ENCODE peak calls at places on chromosomes 16 and 17, in eight cellular contexts. One of them, this sample, is unnamed.

GRCh38 chr17:43790311-43790940 is 10.2 kb downstream of the CFAP97D1 start:
- ATAC-seq in CD4-positive, alpha-beta T cell: no peak
- ATAC-seq in Right ventricle myocardium superior: no peak
- ATAC-seq in activated CD8-positive, alpha-beta memory T cell treated with anti-CD3 and anti-CD28 coated beads, Interleukin-2, amount 10 ng/mL, durations not matched to agents 7 days and 5 days: no peak
- ATAC-seq in T-cell: no peak
- ATAC-seq in upper lobe of left lung: no peak
- ATAC-seq in body of pancreas: no peak
- ATAC-seq in left cardiac atrium: peak
- ATAC-seq in this sample: no peak

GRCh38 chr17:61002316-61002736 is 324.7 kb downstream of the BCAS3 start:
- ATAC-seq in activated CD8-positive, alpha-beta memory T cell treated with anti-CD3 and anti-CD28 coated beads, Interleukin-2, amount 10 ng/mL, durations not matched to agents 7 days and 5 days: peak
- ATAC-seq in CD4-positive, alpha-beta T cell: no peak
- ATAC-seq in left cardiac atrium: no peak
- ATAC-seq in body of pancreas: no peak
- ATAC-seq in Right ventricle myocardium superior: no peak
- ATAC-seq in T-cell: no peak
- ATAC-seq in upper lobe of left lung: no peak
- ATAC-seq in this sample: no peak

GRCh38 chr16:67537270-67537635 is 8.6 kb downstream of the RIPOR1 start:
- ATAC-seq in CD4-positive, alpha-beta T cell: peak
- ATAC-seq in upper lobe of left lung: peak
- ATAC-seq in T-cell: peak
- ATAC-seq in left cardiac atrium: peak
- ATAC-seq in activated CD8-positive, alpha-beta memory T cell treated with anti-CD3 and anti-CD28 coated beads, Interleukin-2, amount 10 ng/mL, durations not matched to agents 7 days and 5 days: peak
- ATAC-seq in Right ventricle myocardium superior: peak
- ATAC-seq in body of pancreas: peak
- ATAC-seq in this sample: peak

GRCh38 chr17:35289222-35289621 is 46.4 kb downstream of the SLFN5 start:
- ATAC-seq in left cardiac atrium: no peak
- ATAC-seq in T-cell: peak
- ATAC-seq in body of pancreas: no peak
- ATAC-seq in activated CD8-positive, alpha-beta memory T cell treated with anti-CD3 and anti-CD28 coated beads, Interleukin-2, amount 10 ng/mL, durations not matched to agents 7 days and 5 days: no peak
- ATAC-seq in upper lobe of left lung: no peak
- ATAC-seq in Right ventricle myocardium superior: no peak
- ATAC-seq in CD4-positive, alpha-beta T cell: no peak
- ATAC-seq in this sample: no peak

GRCh38 chr16:57384248-57385070 is 12.2 kb downstream of the CX3CL1 start:
- ATAC-seq in left cardiac atrium: no peak
- ATAC-seq in Right ventricle myocardium superior: peak
- ATAC-seq in activated CD8-positive, alpha-beta memory T cell treated with anti-CD3 and anti-CD28 coated beads, Interleukin-2, amount 10 ng/mL, durations not matched to agents 7 days and 5 days: no peak
- ATAC-seq in CD4-positive, alpha-beta T cell: no peak
- ATAC-seq in body of pancreas: no peak
- ATAC-seq in T-cell: no peak
- ATAC-seq in upper lobe of left lung: peak
- ATAC-seq in this sample: peak

GRCh38 chr16:84990782-84991181 is 20.6 kb downstream of the ZDHHC7 start:
- ATAC-seq in CD4-positive, alpha-beta T cell: no peak
- ATAC-seq in body of pancreas: no peak
- ATAC-seq in T-cell: no peak
- ATAC-seq in Right ventricle myocardium superior: no peak
- ATAC-seq in left cardiac atrium: no peak
- ATAC-seq in upper lobe of left lung: no peak
- ATAC-seq in activated CD8-positive, alpha-beta memory T cell treated with anti-CD3 and anti-CD28 coated beads, Interleukin-2, amount 10 ng/mL, durations not matched to agents 7 days and 5 days: no peak
- ATAC-seq in this sample: no peak

GRCh38 chr16:25155553-25156460 is 44.3 kb downstream of the LCMT1 start:
- ATAC-seq in Right ventricle myocardium superior: no peak
- ATAC-seq in left cardiac atrium: no peak
- ATAC-seq in T-cell: no peak
- ATAC-seq in CD4-positive, alpha-beta T cell: no peak
- ATAC-seq in activated CD8-positive, alpha-beta memory T cell treated with anti-CD3 and anti-CD28 coated beads, Interleukin-2, amount 10 ng/mL, durations not matched to agents 7 days and 5 days: peak
- ATAC-seq in upper lobe of left lung: peak
- ATAC-seq in body of pancreas: no peak
- ATAC-seq in this sample: peak

GRCh38 chr17:72884066-72884465 is 208.4 kb downstream of the SLC39A11 start:
- ATAC-seq in upper lobe of left lung: no peak
- ATAC-seq in Right ventricle myocardium superior: no peak
- ATAC-seq in left cardiac atrium: no peak
- ATAC-seq in body of pancreas: no peak
- ATAC-seq in activated CD8-positive, alpha-beta memory T cell treated with anti-CD3 and anti-CD28 coated beads, Interleukin-2, amount 10 ng/mL, durations not matched to agents 7 days and 5 days: no peak
- ATAC-seq in CD4-positive, alpha-beta T cell: no peak
- ATAC-seq in T-cell: no peak
- ATAC-seq in this sample: no peak

GRCh38 chr17:7557825-7558543 is 566 bp upstream of the TNFSF13 start:
- ATAC-seq in activated CD8-positive, alpha-beta memory T cell treated with anti-CD3 and anti-CD28 coated beads, Interleukin-2, amount 10 ng/mL, durations not matched to agents 7 days and 5 days: no peak
- ATAC-seq in left cardiac atrium: peak
- ATAC-seq in CD4-positive, alpha-beta T cell: no peak
- ATAC-seq in upper lobe of left lung: peak
- ATAC-seq in Right ventricle myocardium superior: peak
- ATAC-seq in body of pancreas: peak
- ATAC-seq in T-cell: no peak
- ATAC-seq in this sample: peak

GRCh38 chr16:50859628-50860360 is 117.9 kb downstream of the CYLD start:
- ATAC-seq in T-cell: no peak
- ATAC-seq in body of pancreas: no peak
- ATAC-seq in upper lobe of left lung: no peak
- ATAC-seq in activated CD8-positive, alpha-beta memory T cell treated with anti-CD3 and anti-CD28 coated beads, Interleukin-2, amount 10 ng/mL, durations not matched to agents 7 days and 5 days: no peak
- ATAC-seq in Right ventricle myocardium superior: no peak
- ATAC-seq in left cardiac atrium: no peak
- ATAC-seq in CD4-positive, alpha-beta T cell: no peak
- ATAC-seq in this sample: no peak

GRCh38 chr16:58862334-58863024 is 128.4 kb upstream of the GOT2 start:
- ATAC-seq in Right ventricle myocardium superior: no peak
- ATAC-seq in upper lobe of left lung: no peak
- ATAC-seq in body of pancreas: no peak
- ATAC-seq in left cardiac atrium: no peak
- ATAC-seq in T-cell: no peak
- ATAC-seq in CD4-positive, alpha-beta T cell: no peak
- ATAC-seq in activated CD8-positive, alpha-beta memory T cell treated with anti-CD3 and anti-CD28 coated beads, Interleukin-2, amount 10 ng/mL, durations not matched to agents 7 days and 5 days: no peak
- ATAC-seq in this sample: no peak

GRCh38 chr17:50187741-50188520 is 13.5 kb downstream of the COL1A1 start:
- ATAC-seq in upper lobe of left lung: no peak
- ATAC-seq in activated CD8-positive, alpha-beta memory T cell treated with anti-CD3 and anti-CD28 coated beads, Interleukin-2, amount 10 ng/mL, durations not matched to agents 7 days and 5 days: no peak
- ATAC-seq in left cardiac atrium: no peak
- ATAC-seq in CD4-positive, alpha-beta T cell: no peak
- ATAC-seq in Right ventricle myocardium superior: no peak
- ATAC-seq in body of pancreas: no peak
- ATAC-seq in T-cell: no peak
- ATAC-seq in this sample: no peak

GRCh38 chr17:40320771-40321501 is 12.0 kb downstream of the RARA start:
- ATAC-seq in body of pancreas: no peak
- ATAC-seq in left cardiac atrium: peak
- ATAC-seq in upper lobe of left lung: peak
- ATAC-seq in T-cell: no peak
- ATAC-seq in CD4-positive, alpha-beta T cell: no peak
- ATAC-seq in Right ventricle myocardium superior: peak
- ATAC-seq in activated CD8-positive, alpha-beta memory T cell treated with anti-CD3 and anti-CD28 coated beads, Interleukin-2, amount 10 ng/mL, durations not matched to agents 7 days and 5 days: no peak
- ATAC-seq in this sample: no peak

GRCh38 chr17:47684535-47685193 is 9.3 kb upstream of the TBKBP1 start:
- ATAC-seq in left cardiac atrium: no peak
- ATAC-seq in body of pancreas: no peak
- ATAC-seq in Right ventricle myocardium superior: no peak
- ATAC-seq in T-cell: no peak
- ATAC-seq in activated CD8-positive, alpha-beta memory T cell treated with anti-CD3 and anti-CD28 coated beads, Interleukin-2, amount 10 ng/mL, durations not matched to agents 7 days and 5 days: no peak
- ATAC-seq in upper lobe of left lung: no peak
- ATAC-seq in CD4-positive, alpha-beta T cell: no peak
- ATAC-seq in this sample: no peak

GRCh38 chr16:23694707-23695373 is 16.2 kb downstream of the PLK1 start:
- ATAC-seq in left cardiac atrium: peak
- ATAC-seq in Right ventricle myocardium superior: peak
- ATAC-seq in T-cell: no peak
- ATAC-seq in upper lobe of left lung: peak
- ATAC-seq in body of pancreas: no peak
- ATAC-seq in activated CD8-positive, alpha-beta memory T cell treated with anti-CD3 and anti-CD28 coated beads, Interleukin-2, amount 10 ng/mL, durations not matched to agents 7 days and 5 days: no peak
- ATAC-seq in CD4-positive, alpha-beta T cell: no peak
- ATAC-seq in this sample: peak

GRCh38 chr17:38584350-38584925 is 21.3 kb downstream of the SRCIN1 start:
- ATAC-seq in CD4-positive, alpha-beta T cell: peak
- ATAC-seq in activated CD8-positive, alpha-beta memory T cell treated with anti-CD3 and anti-CD28 coated beads, Interleukin-2, amount 10 ng/mL, durations not matched to agents 7 days and 5 days: peak
- ATAC-seq in T-cell: peak
- ATAC-seq in left cardiac atrium: peak
- ATAC-seq in body of pancreas: peak
- ATAC-seq in Right ventricle myocardium superior: peak
- ATAC-seq in upper lobe of left lung: peak
- ATAC-seq in this sample: peak

GRCh38 chr17:51083976-51084375 is 36.7 kb downstream of the SPAG9 start:
- ATAC-seq in CD4-positive, alpha-beta T cell: no peak
- ATAC-seq in activated CD8-positive, alpha-beta memory T cell treated with anti-CD3 and anti-CD28 coated beads, Interleukin-2, amount 10 ng/mL, durations not matched to agents 7 days and 5 days: no peak
- ATAC-seq in Right ventricle myocardium superior: no peak
- ATAC-seq in body of pancreas: no peak
- ATAC-seq in left cardiac atrium: no peak
- ATAC-seq in upper lobe of left lung: no peak
- ATAC-seq in T-cell: no peak
- ATAC-seq in this sample: no peak

GRCh38 chr16:48558269-48558915 is 51.6 kb downstream of the N4BP1 start:
- ATAC-seq in upper lobe of left lung: peak
- ATAC-seq in Right ventricle myocardium superior: peak
- ATAC-seq in activated CD8-positive, alpha-beta memory T cell treated with anti-CD3 and anti-CD28 coated beads, Interleukin-2, amount 10 ng/mL, durations not matched to agents 7 days and 5 days: no peak
- ATAC-seq in body of pancreas: peak
- ATAC-seq in left cardiac atrium: peak
- ATAC-seq in CD4-positive, alpha-beta T cell: peak
- ATAC-seq in T-cell: peak
- ATAC-seq in this sample: no peak

GRCh38 chr17:13306310-13306962 is 288.6 kb upstream of the ELAC2 start:
- ATAC-seq in upper lobe of left lung: no peak
- ATAC-seq in T-cell: no peak
- ATAC-seq in body of pancreas: peak
- ATAC-seq in CD4-positive, alpha-beta T cell: no peak
- ATAC-seq in left cardiac atrium: no peak
- ATAC-seq in activated CD8-positive, alpha-beta memory T cell treated with anti-CD3 and anti-CD28 coated beads, Interleukin-2, amount 10 ng/mL, durations not matched to agents 7 days and 5 days: no peak
- ATAC-seq in Right ventricle myocardium superior: peak
- ATAC-seq in this sample: no peak

GRCh38 chr17:14845562-14846335 is 419.4 kb downstream of the PMP22 start:
- ATAC-seq in CD4-positive, alpha-beta T cell: no peak
- ATAC-seq in body of pancreas: no peak
- ATAC-seq in upper lobe of left lung: no peak
- ATAC-seq in Right ventricle myocardium superior: no peak
- ATAC-seq in left cardiac atrium: peak
- ATAC-seq in T-cell: no peak
- ATAC-seq in activated CD8-positive, alpha-beta memory T cell treated with anti-CD3 and anti-CD28 coated beads, Interleukin-2, amount 10 ng/mL, durations not matched to agents 7 days and 5 days: no peak
- ATAC-seq in this sample: no peak

GRCh38 chr17:77999413-78000173 is 41.1 kb downstream of the TNRC6C start:
- ATAC-seq in T-cell: no peak
- ATAC-seq in activated CD8-positive, alpha-beta memory T cell treated with anti-CD3 and anti-CD28 coated beads, Interleukin-2, amount 10 ng/mL, durations not matched to agents 7 days and 5 days: no peak
- ATAC-seq in body of pancreas: no peak
- ATAC-seq in Right ventricle myocardium superior: no peak
- ATAC-seq in upper lobe of left lung: no peak
- ATAC-seq in left cardiac atrium: no peak
- ATAC-seq in CD4-positive, alpha-beta T cell: no peak
- ATAC-seq in this sample: no peak

GRCh38 chr16:77816293-77816692 is 27.9 kb downstream of the VAT1L start:
- ATAC-seq in Right ventricle myocardium superior: no peak
- ATAC-seq in left cardiac atrium: peak
- ATAC-seq in upper lobe of left lung: no peak
- ATAC-seq in CD4-positive, alpha-beta T cell: no peak
- ATAC-seq in T-cell: no peak
- ATAC-seq in body of pancreas: peak
- ATAC-seq in activated CD8-positive, alpha-beta memory T cell treated with anti-CD3 and anti-CD28 coated beads, Interleukin-2, amount 10 ng/mL, durations not matched to agents 7 days and 5 days: no peak
- ATAC-seq in this sample: no peak

GRCh38 chr17:55434721-55435120 is 13.1 kb upstream of the MMD start:
- ATAC-seq in CD4-positive, alpha-beta T cell: no peak
- ATAC-seq in T-cell: no peak
- ATAC-seq in activated CD8-positive, alpha-beta memory T cell treated with anti-CD3 and anti-CD28 coated beads, Interleukin-2, amount 10 ng/mL, durations not matched to agents 7 days and 5 days: peak
- ATAC-seq in left cardiac atrium: no peak
- ATAC-seq in upper lobe of left lung: no peak
- ATAC-seq in Right ventricle myocardium superior: no peak
- ATAC-seq in body of pancreas: no peak
- ATAC-seq in this sample: peak

GRCh38 chr17:72553051-72553755 is 432.4 kb downstream of the SOX9 start:
- ATAC-seq in T-cell: no peak
- ATAC-seq in activated CD8-positive, alpha-beta memory T cell treated with anti-CD3 and anti-CD28 coated beads, Interleukin-2, amount 10 ng/mL, durations not matched to agents 7 days and 5 days: no peak
- ATAC-seq in body of pancreas: no peak
- ATAC-seq in CD4-positive, alpha-beta T cell: no peak
- ATAC-seq in upper lobe of left lung: no peak
- ATAC-seq in Right ventricle myocardium superior: no peak
- ATAC-seq in left cardiac atrium: no peak
- ATAC-seq in this sample: no peak

GRCh38 chr17:2292100-2292499 is 11.5 kb downstream of the SMG6 start:
- ATAC-seq in body of pancreas: no peak
- ATAC-seq in CD4-positive, alpha-beta T cell: no peak
- ATAC-seq in Right ventricle myocardium superior: no peak
- ATAC-seq in T-cell: no peak
- ATAC-seq in activated CD8-positive, alpha-beta memory T cell treated with anti-CD3 and anti-CD28 coated beads, Interleukin-2, amount 10 ng/mL, durations not matched to agents 7 days and 5 days: no peak
- ATAC-seq in upper lobe of left lung: no peak
- ATAC-seq in left cardiac atrium: no peak
- ATAC-seq in this sample: no peak

GRCh38 chr17:57927048-57927723 is 28.0 kb downstream of the CUEDC1 start:
- ATAC-seq in Right ventricle myocardium superior: peak
- ATAC-seq in activated CD8-positive, alpha-beta memory T cell treated with anti-CD3 and anti-CD28 coated beads, Interleukin-2, amount 10 ng/mL, durations not matched to agents 7 days and 5 days: no peak
- ATAC-seq in body of pancreas: peak
- ATAC-seq in left cardiac atrium: peak
- ATAC-seq in CD4-positive, alpha-beta T cell: no peak
- ATAC-seq in T-cell: no peak
- ATAC-seq in upper lobe of left lung: peak
- ATAC-seq in this sample: no peak

GRCh38 chr17:80424878-80425765 is 10.2 kb downstream of the ENDOV start:
- ATAC-seq in activated CD8-positive, alpha-beta memory T cell treated with anti-CD3 and anti-CD28 coated beads, Interleukin-2, amount 10 ng/mL, durations not matched to agents 7 days and 5 days: no peak
- ATAC-seq in upper lobe of left lung: no peak
- ATAC-seq in body of pancreas: no peak
- ATAC-seq in T-cell: no peak
- ATAC-seq in Right ventricle myocardium superior: no peak
- ATAC-seq in CD4-positive, alpha-beta T cell: no peak
- ATAC-seq in left cardiac atrium: no peak
- ATAC-seq in this sample: no peak

GRCh38 chr16:31149332-31149731 is 534 bp downstream of the PRSS36 start:
- ATAC-seq in body of pancreas: no peak
- ATAC-seq in CD4-positive, alpha-beta T cell: no peak
- ATAC-seq in T-cell: no peak
- ATAC-seq in activated CD8-positive, alpha-beta memory T cell treated with anti-CD3 and anti-CD28 coated beads, Interleukin-2, amount 10 ng/mL, durations not matched to agents 7 days and 5 days: no peak
- ATAC-seq in left cardiac atrium: peak
- ATAC-seq in Right ventricle myocardium superior: peak
- ATAC-seq in upper lobe of left lung: peak
- ATAC-seq in this sample: no peak

GRCh38 chr17:49925916-49926315 is 43.1 kb upstream of the DLX4 start:
- ATAC-seq in Right ventricle myocardium superior: peak
- ATAC-seq in body of pancreas: peak
- ATAC-seq in T-cell: no peak
- ATAC-seq in upper lobe of left lung: peak
- ATAC-seq in left cardiac atrium: peak
- ATAC-seq in activated CD8-positive, alpha-beta memory T cell treated with anti-CD3 and anti-CD28 coated beads, Interleukin-2, amount 10 ng/mL, durations not matched to agents 7 days and 5 days: no peak
- ATAC-seq in CD4-positive, alpha-beta T cell: no peak
- ATAC-seq in this sample: no peak

GRCh38 chr17:80474231-80474932 is 2.0 kb downstream of the NPTX1 start:
- ATAC-seq in Right ventricle myocardium superior: no peak
- ATAC-seq in CD4-positive, alpha-beta T cell: peak
- ATAC-seq in body of pancreas: no peak
- ATAC-seq in upper lobe of left lung: no peak
- ATAC-seq in T-cell: peak
- ATAC-seq in left cardiac atrium: no peak
- ATAC-seq in activated CD8-positive, alpha-beta memory T cell treated with anti-CD3 and anti-CD28 coated beads, Interleukin-2, amount 10 ng/mL, durations not matched to agents 7 days and 5 days: no peak
- ATAC-seq in this sample: no peak

GRCh38 chr16:2224183-2224486 is 744 bp downstream of the E4F1 start:
- ATAC-seq in CD4-positive, alpha-beta T cell: no peak
- ATAC-seq in T-cell: peak
- ATAC-seq in upper lobe of left lung: peak
- ATAC-seq in activated CD8-positive, alpha-beta memory T cell treated with anti-CD3 and anti-CD28 coated beads, Interleukin-2, amount 10 ng/mL, durations not matched to agents 7 days and 5 days: no peak
- ATAC-seq in body of pancreas: peak
- ATAC-seq in Right ventricle myocardium superior: peak
- ATAC-seq in left cardiac atrium: no peak
- ATAC-seq in this sample: no peak

GRCh38 chr16:1325673-1326371 is 7.6 kb upstream of the BAIAP3 start:
- ATAC-seq in T-cell: no peak
- ATAC-seq in Right ventricle myocardium superior: no peak
- ATAC-seq in activated CD8-positive, alpha-beta memory T cell treated with anti-CD3 and anti-CD28 coated beads, Interleukin-2, amount 10 ng/mL, durations not matched to agents 7 days and 5 days: peak
- ATAC-seq in body of pancreas: no peak
- ATAC-seq in CD4-positive, alpha-beta T cell: no peak
- ATAC-seq in upper lobe of left lung: peak
- ATAC-seq in left cardiac atrium: peak
- ATAC-seq in this sample: peak

This sample was measured in stimulated activated memory B cell treated with anti-CD40 and anti-IgM and Interleukin-4, amounts not matched to agents 10 μg/mL and 1 μg/mL and 100 μg/mL, for 72 hours.